ENCODE peak calls at places on chromosomes 11 and 22, in five cellular contexts. X is SJSA1; V is effector memory CD4-positive, alpha-beta T cell; S is A549; K is CD4-positive, CD25-positive, alpha-beta regulatory T cell. I is an unnamed sample.

GRCh38 chr11:134730596-134731538 is 318.8 kb upstream of the B3GAT1 start:
- DNase-seq in K (no peak), X (no peak), V (no peak), S (no peak), I (no peak)

GRCh38 chr11:113896156-113896879 is 8.3 kb upstream of the HTR3B start:
- DNase-seq in X (no peak), V (no peak), S (peak; percentile 22), K (peak; percentile 45), I (no peak)

GRCh38 chr11:85725510-85726258 is 39.7 kb upstream of the CCDC89 start:
- DNase-seq in V (no peak), K (no peak), S (peak; percentile 78), X (peak; percentile 56), I (no peak)

GRCh38 chr11:62012451-62013265 is 45.2 kb upstream of the FTH1 start:
- DNase-seq in S (peak; percentile 79), V (no peak), K (no peak), X (peak; percentile 91), I (no peak)

GRCh38 chr11:128310005-128310404 is 277.4 kb downstream of the ETS1 start:
- DNase-seq in V (no peak), K (no peak), S (no peak), X (no peak), I (no peak)

GRCh38 chr11:58770627-58771457 is 39.1 kb upstream of the GLYAT start:
- DNase-seq in X (peak; percentile 58), V (no peak), K (no peak), S (peak; percentile 19), I (no peak)

GRCh38 chr22:43110927-43111623 is 525 bp downstream of the BIK start:
- DNase-seq in V (peak; percentile 30), X (no peak), S (no peak), K (peak; percentile 57), I (no peak)

GRCh38 chr11:83764643-83765042 is 478.5 kb upstream of the CCDC90B start:
- DNase-seq in V (no peak), X (no peak), S (no peak), K (no peak), I (no peak)

GRCh38 chr11:69409812-69410645 is 71.4 kb upstream of the LINC01488 start:
- DNase-seq in V (no peak), S (no peak), K (no peak), X (no peak), I (peak; percentile 46)

GRCh38 chr11:67355794-67356550 is 2.6 kb upstream of the POLD4 start:
- DNase-seq in X (no peak), S (peak; percentile 20), K (no peak), V (no peak), I (no peak)

GRCh38 chr11:96198466-96198808 is 144.6 kb downstream of the MAML2 start:
- DNase-seq in V (no peak), K (no peak), S (no peak), X (no peak), I (no peak)

GRCh38 chr11:67600324-67601029 is 6.3 kb upstream of the NDUFV1 start:
- DNase-seq in V (no peak), S (no peak), X (no peak), K (no peak), I (no peak)

GRCh38 chr11:68727783-68728182 is 23.5 kb downstream of the TESMIN start:
- DNase-seq in V (no peak), S (peak; percentile 21), X (no peak), K (no peak), I (no peak)

GRCh38 chr11:130180491-130180890 is 20.9 kb downstream of the ST14 start:
- DNase-seq in K (no peak), X (no peak), V (no peak), S (no peak), I (no peak)

GRCh38 chr22:32546480-32546879 is 71.9 kb downstream of the FBXO7 start:
- DNase-seq in X (no peak), S (no peak), V (no peak), K (no peak), I (peak; percentile 59)

GRCh38 chr22:49925525-49926128 is 7.2 kb downstream of the CRELD2 start:
- DNase-seq in X (no peak), S (no peak), V (peak; percentile 72), K (peak; percentile 89), I (no peak)

GRCh38 chr11:46107408-46107718 is 13.9 kb downstream of the PHF21A start:
- DNase-seq in S (no peak), X (no peak), K (no peak), V (no peak), I (no peak)

GRCh38 chr11:116062526-116063171 is 558.4 kb upstream of the CADM1 start:
- DNase-seq in S (no peak), X (no peak), V (no peak), K (no peak), I (no peak)

GRCh38 chr11:100777118-100777517 is 90.0 kb downstream of the ARHGAP42 start:
- DNase-seq in V (no peak), X (no peak), K (no peak), S (peak; percentile 88), I (no peak)

GRCh38 chr22:37639771-37640590 is 512 bp downstream of the SH3BP1 start:
- DNase-seq in S (no peak), K (peak; percentile 43), V (no peak), X (no peak), I (no peak)

GRCh38 chr22:31586137-31586920 is 75.7 kb downstream of the PISD start:
- DNase-seq in V (no peak), K (no peak), X (no peak), S (no peak), I (no peak)

GRCh38 chr11:126257764-126258163 is 10.9 kb downstream of the SRPRA start:
- DNase-seq in X (peak; percentile 21), K (no peak), S (no peak), V (no peak), I (no peak)

GRCh38 chr11:114213622-114214021 is 82.6 kb upstream of the NNMT start:
- DNase-seq in V (no peak), K (no peak), S (no peak), X (no peak), I (no peak)

GRCh38 chr11:43393765-43394355 is 35.1 kb downstream of the TTC17 start:
- DNase-seq in V (no peak), S (no peak), X (no peak), K (no peak), I (no peak)

GRCh38 chr22:29032014-29032475 is 29.6 kb downstream of the C22orf31 start:
- DNase-seq in K (no peak), X (no peak), S (no peak), V (no peak), I (no peak)
- H3K4me1 ChIP-seq in K (peaks cover 6% of the 10 kb centered on the region), X (peaks cover 31% of the 10 kb centered on the region), S (peaks cover 66% of the 10 kb centered on the region), V (peaks cover 8% of the 10 kb centered on the region), I (no peaks in the 10 kb centered on the region)

GRCh38 chr22:46763051-46763705 is 728 bp downstream of the TBC1D22A start:
- DNase-seq in V (peak; percentile 51), S (no peak), K (peak; percentile 52), X (peak; percentile 24), I (peak; percentile 81)

GRCh38 chr22:46761539-46762237 is 762 bp upstream of the TBC1D22A start:
- DNase-seq in S (no peak), X (no peak), V (no peak), K (no peak), I (no peak)

GRCh38 chr22:46764140-46764680 is 1.8 kb downstream of the TBC1D22A start:
- DNase-seq in X (no peak), V (no peak), K (no peak), S (no peak), I (no peak)

GRCh38 chr22:46761017-46761416 is 1.4 kb upstream of the TBC1D22A start:
- DNase-seq in S (no peak), X (no peak), K (no peak), V (no peak), I (no peak)

DNA sequence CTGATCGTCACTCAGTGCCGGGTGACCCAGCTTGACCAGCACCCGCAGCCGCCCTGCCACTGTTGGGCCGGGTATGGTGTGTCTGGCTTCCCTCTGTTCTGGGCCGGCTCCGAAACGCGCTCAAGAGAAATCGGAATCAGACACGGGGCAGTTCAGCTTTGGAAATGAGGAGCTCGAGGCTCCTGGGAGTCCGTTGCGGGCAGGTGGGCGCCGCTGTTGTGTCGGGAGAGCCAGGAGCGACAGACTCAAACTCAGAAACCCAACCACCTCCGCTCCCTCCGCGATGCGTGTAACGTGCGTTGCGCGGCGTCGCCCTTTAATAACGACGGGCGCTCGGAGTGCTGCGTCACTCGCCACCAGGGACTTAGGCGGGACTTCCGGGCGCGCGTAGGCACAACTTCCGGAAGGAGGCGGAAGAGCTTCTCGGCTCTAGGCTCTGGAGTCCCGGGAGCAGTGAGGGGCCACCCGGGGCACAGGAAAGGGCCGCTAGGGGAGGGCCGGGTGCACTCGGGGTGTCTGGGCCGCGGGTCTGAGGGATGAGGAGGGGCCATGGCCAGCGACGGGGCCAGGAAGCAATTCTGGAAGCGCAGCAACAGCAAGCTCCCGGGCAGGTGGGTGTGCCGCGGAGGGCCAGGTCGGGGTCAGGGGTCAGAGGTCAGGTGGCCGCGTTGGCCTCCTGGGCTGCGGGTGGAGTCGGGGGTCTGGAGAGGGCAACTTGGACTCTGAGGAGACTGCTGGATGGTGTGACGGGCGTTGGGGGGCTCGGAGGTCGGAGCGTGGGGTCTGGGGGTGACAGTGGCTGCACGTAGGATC is at the start of gene TBC1D22A:
- DNase-seq in S (peak; percentile 93), X (peak; percentile 89), K (peak; percentile 97), V (peak; percentile 89), I (peak; percentile 97)
- H3K4me1 ChIP-seq in S (peaks cover 23% of the 10 kb centered on the region), X (peaks cover 12% of the 10 kb centered on the region), K (peaks cover 45% of the 10 kb centered on the region), V (peaks cover 19% of the 10 kb centered on the region), I (peaks cover 24% of the 10 kb centered on the region)

GRCh38 chr11:64238076-64238475 is 2.8 kb upstream of the FKBP2 start:
- DNase-seq in S (no peak), K (no peak), X (no peak), V (no peak), I (no peak)

GRCh38 chr11:64237484-64237951 is 3.1 kb downstream of the VEGFB start:
- DNase-seq in X (no peak), V (no peak), S (no peak), K (no peak), I (no peak)

GRCh38 chr11:64240467-64241174 is at the start of gene FKBP2:
- DNase-seq in K (peak; percentile 98), S (peak; percentile 98), X (peak; percentile 99), V (peak; percentile 98), I (peak; percentile 99)

GRCh38 chr11:64239662-64240466 is 1.0 kb upstream of the FKBP2 start:
- DNase-seq in X (no peak), S (no peak), K (no peak), V (no peak), I (no peak)

GRCh38 chr11:64238999-64239398 is 1.9 kb upstream of the FKBP2 start:
- DNase-seq in S (no peak), V (no peak), X (no peak), K (no peak), I (no peak)
- H3K4me1 ChIP-seq in S (peaks cover 37% of the 10 kb centered on the region), V (peaks cover 31% of the 10 kb centered on the region), X (peaks cover 39% of the 10 kb centered on the region), K (peaks cover 35% of the 10 kb centered on the region), I (no peaks in the 10 kb centered on the region)

DNA sequence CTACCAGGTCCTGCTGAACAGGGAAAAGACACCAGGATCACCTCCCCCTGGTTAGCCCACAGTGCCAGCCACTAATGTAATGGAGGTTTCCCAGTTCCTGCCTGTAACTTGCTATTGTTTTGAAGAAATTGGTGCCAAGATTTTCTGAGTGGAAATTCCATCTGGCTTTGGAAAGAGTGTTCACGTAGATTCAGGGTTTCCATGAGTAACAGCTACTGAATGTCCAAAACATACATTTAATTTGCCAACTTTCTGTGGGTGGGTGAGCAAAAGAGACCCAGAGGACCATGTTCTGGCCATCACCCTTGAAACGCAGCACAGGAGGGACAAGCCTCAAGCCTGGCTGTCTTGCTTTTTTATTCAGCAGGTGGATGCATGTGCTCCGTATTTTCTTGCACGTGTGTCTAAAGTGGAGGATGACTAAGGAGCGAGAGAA is 8.8 kb upstream of the DKK3 start:
- DNase-seq in V (no peak), K (no peak), X (peak; percentile 31), S (no peak), I (no peak)
- H3K4me1 ChIP-seq in V (no peaks in the 10 kb centered on the region), K (no peaks in the 10 kb centered on the region), X (peaks cover 42% of the 10 kb centered on the region), S (no peaks in the 10 kb centered on the region), I (no peaks in the 10 kb centered on the region)